ENCODE peak calls at places on chromosome 14, in four cellular contexts. One of them, this sample, is unnamed.

GRCh38 chr14:95023886-95024285 is 133.4 kb downstream of the DICER1 start:
- DNase-seq in lower lobe of right lung: no peak
- DNase-seq in transverse colon: no peak
- DNase-seq in AG04450: no peak
- DNase-seq in this sample: no peak

GRCh38 chr14:22794533-22794932 is 20.7 kb downstream of the SLC7A7 start:
- DNase-seq in lower lobe of right lung: no peak
- DNase-seq in transverse colon: peak
- DNase-seq in AG04450: no peak
- DNase-seq in this sample: no peak

GRCh38 chr14:74829238-74829637 is 46.7 kb downstream of the PROX2 start:
- DNase-seq in lower lobe of right lung: no peak
- DNase-seq in transverse colon: no peak
- DNase-seq in AG04450: no peak
- DNase-seq in this sample: no peak

GRCh38 chr14:61320806-61321384 is 484 bp upstream of the PRKCH start:
- DNase-seq in lower lobe of right lung: no peak
- DNase-seq in transverse colon: no peak
- DNase-seq in AG04450: no peak
- DNase-seq in this sample: no peak

GRCh38 chr14:45716506-45716905 is 463.5 kb upstream of the MIS18BP1 start:
- DNase-seq in lower lobe of right lung: no peak
- DNase-seq in transverse colon: no peak
- DNase-seq in AG04450: no peak
- DNase-seq in this sample: no peak

GRCh38 chr14:44029933-44030332 is 477.1 kb downstream of the FSCB start:
- DNase-seq in lower lobe of right lung: no peak
- DNase-seq in transverse colon: no peak
- DNase-seq in AG04450: no peak
- DNase-seq in this sample: no peak

GRCh38 chr14:34895277-34895676 is 20.1 kb upstream of the BAZ1A start:
- DNase-seq in lower lobe of right lung: no peak
- DNase-seq in transverse colon: no peak
- DNase-seq in AG04450: no peak
- DNase-seq in this sample: no peak

GRCh38 chr14:94049625-94050023 is 23.5 kb downstream of the OTUB2 start:
- DNase-seq in lower lobe of right lung: no peak
- DNase-seq in transverse colon: no peak
- DNase-seq in AG04450: no peak
- DNase-seq in this sample: no peak

GRCh38 chr14:76262591-76262990 is 110.9 kb downstream of the GPATCH2L start:
- DNase-seq in lower lobe of right lung: no peak
- DNase-seq in transverse colon: no peak
- DNase-seq in AG04450: no peak
- DNase-seq in this sample: no peak

GRCh38 chr14:35482994-35483515 is 50.9 kb upstream of the INSM2 start:
- DNase-seq in lower lobe of right lung: no peak
- DNase-seq in transverse colon: no peak
- DNase-seq in AG04450: no peak
- DNase-seq in this sample: no peak

GRCh38 chr14:67941456-67942018 is 122.0 kb downstream of the RAD51B start:
- DNase-seq in lower lobe of right lung: no peak
- DNase-seq in transverse colon: no peak
- DNase-seq in AG04450: no peak
- DNase-seq in this sample: no peak

GRCh38 chr14:58469309-58469708 is 41.8 kb downstream of the KIAA0586 start:
- DNase-seq in lower lobe of right lung: no peak
- DNase-seq in transverse colon: no peak
- DNase-seq in AG04450: no peak
- DNase-seq in this sample: no peak

GRCh38 chr14:69504775-69505174 is 20.2 kb downstream of the PLEKHD1 start:
- DNase-seq in lower lobe of right lung: no peak
- DNase-seq in transverse colon: no peak
- DNase-seq in AG04450: no peak
- DNase-seq in this sample: no peak

GRCh38 chr14:58243790-58244555 is 670 bp upstream of the PSMA3 start:
- DNase-seq in lower lobe of right lung: no peak
- DNase-seq in transverse colon: no peak
- DNase-seq in AG04450: no peak
- DNase-seq in this sample: no peak

GRCh38 chr14:42057176-42057575 is 450.5 kb downstream of the LRFN5 start:
- DNase-seq in lower lobe of right lung: no peak
- DNase-seq in transverse colon: no peak
- DNase-seq in AG04450: no peak
- DNase-seq in this sample: no peak

GRCh38 chr14:65238456-65238855 is 136.1 kb upstream of the MAX start:
- DNase-seq in lower lobe of right lung: no peak
- DNase-seq in transverse colon: no peak
- DNase-seq in AG04450: peak
- DNase-seq in this sample: no peak

GRCh38 chr14:65234752-65235361 is 132.5 kb upstream of the MAX start:
- DNase-seq in lower lobe of right lung: no peak
- DNase-seq in transverse colon: no peak
- DNase-seq in AG04450: no peak
- DNase-seq in this sample: no peak

GRCh38 chr14:65237956-65238355 is 135.6 kb upstream of the MAX start:
- DNase-seq in lower lobe of right lung: no peak
- DNase-seq in transverse colon: no peak
- DNase-seq in AG04450: no peak
- DNase-seq in this sample: no peak

GRCh38 chr14:65239143-65239672 is 136.9 kb upstream of the MAX start:
- DNase-seq in lower lobe of right lung: no peak
- DNase-seq in transverse colon: peak
- DNase-seq in AG04450: no peak
- DNase-seq in this sample: no peak

DNA sequence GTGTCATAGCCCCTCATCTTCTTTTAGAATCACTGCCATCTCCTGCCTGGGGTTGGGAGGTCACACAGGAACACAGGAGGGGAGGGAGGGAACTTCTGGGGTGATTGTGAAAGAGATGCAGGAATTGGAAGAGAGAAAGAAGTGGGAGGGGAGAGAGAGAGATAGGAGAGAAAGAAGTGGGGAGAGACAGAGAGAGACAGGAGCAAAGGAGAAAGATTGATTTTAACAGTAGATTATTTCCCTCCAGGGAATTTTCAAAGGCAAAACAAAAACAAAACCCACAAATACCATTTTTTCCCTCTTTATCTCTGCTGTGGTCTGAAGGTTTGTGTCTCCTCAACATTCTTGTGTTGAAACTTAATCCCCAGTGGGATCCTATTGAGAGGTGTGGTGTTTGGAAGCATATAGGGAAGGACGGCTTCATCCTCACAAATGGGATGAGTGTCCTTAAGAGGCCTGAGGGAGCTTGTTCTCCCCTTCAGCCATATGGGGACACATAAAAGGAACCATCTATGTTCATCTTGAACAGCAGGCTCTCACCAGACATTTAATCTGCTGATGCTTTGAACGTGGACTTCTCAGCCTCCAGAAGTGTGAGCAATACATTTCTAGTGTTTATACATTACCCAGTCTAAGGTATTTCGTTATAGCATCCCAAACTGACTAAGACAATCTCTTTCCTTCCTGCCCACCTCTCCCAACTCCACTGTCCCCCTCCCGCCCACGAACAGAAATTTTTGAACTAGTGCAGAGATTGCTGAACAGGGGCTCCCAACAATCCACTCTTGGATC is 134.9 kb upstream of the MAX start:
- DNase-seq in lower lobe of right lung: no peak
- DNase-seq in transverse colon: no peak
- DNase-seq in AG04450: no peak
- DNase-seq in this sample: no peak
- H3K27ac ChIP-seq in lower lobe of right lung: no peak
- H3K27ac ChIP-seq in transverse colon: no peak
- H3K27ac ChIP-seq in AG04450: peak
- H3K27ac ChIP-seq in this sample: no peak

DNA sequence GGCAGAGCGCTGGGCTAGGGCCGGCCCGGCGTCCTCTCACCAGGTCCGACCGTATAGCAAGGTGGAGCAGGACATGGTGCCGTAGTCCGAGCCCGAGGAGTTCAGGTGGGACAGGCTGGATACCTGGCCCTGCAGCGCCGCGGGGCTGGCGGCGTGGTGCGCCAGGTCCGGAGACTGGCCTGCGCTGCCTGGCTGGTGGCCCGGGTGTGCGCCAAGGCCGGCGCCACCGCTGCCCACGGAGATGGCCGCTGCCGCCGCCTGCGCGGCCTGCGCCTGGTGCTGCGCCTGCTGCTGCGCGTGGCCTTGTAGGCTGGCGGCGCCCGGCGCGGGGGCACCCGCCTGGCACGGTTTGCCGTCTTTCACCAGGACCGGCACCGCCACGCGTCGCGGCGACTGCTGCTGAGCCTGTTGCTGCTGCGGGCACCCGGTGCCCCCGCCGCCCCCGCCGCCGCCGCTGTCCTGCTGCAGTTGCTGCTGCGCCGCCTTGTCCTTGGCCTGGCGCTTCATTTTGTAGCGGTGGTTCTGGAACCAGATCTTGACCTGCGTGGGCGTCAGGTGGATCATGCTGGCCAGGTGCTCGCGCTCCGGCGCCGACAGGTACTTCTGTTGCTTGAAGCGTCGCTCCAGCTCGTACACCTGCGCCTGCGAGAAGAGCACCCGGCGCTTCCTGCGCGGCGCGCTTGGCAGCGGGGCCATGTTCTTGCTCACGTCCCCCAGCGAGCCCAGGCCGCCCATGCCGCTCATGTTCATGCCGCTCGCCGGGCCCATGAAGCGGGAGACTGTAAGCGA is 2.6 kb downstream of the NKX2-1 start:
- DNase-seq in lower lobe of right lung: peak
- DNase-seq in transverse colon: no peak
- DNase-seq in AG04450: no peak
- DNase-seq in this sample: no peak
- H3K4me3 ChIP-seq in lower lobe of right lung: peak
- H3K4me3 ChIP-seq in transverse colon: no peak
- H3K4me3 ChIP-seq in AG04450: no peak
- H3K4me3 ChIP-seq in this sample: no peak

GRCh38 chr14:104801284-104802119 is 601 bp downstream of the ZBTB42 start:
- DNase-seq in lower lobe of right lung: peak
- DNase-seq in transverse colon: peak
- DNase-seq in AG04450: no peak
- DNase-seq in this sample: no peak
- H3K27ac ChIP-seq in lower lobe of right lung: peak
- H3K27ac ChIP-seq in transverse colon: peak
- H3K27ac ChIP-seq in AG04450: no peak
- H3K27ac ChIP-seq in this sample: no peak

GRCh38 chr14:102591944-102592772 is at the start of gene RCOR1:
- DNase-seq in lower lobe of right lung: peak
- DNase-seq in transverse colon: peak
- DNase-seq in AG04450: peak
- DNase-seq in this sample: peak
- H3K4me3 ChIP-seq in lower lobe of right lung: peak
- H3K4me3 ChIP-seq in transverse colon: peak
- H3K4me3 ChIP-seq in AG04450: peak
- H3K4me3 ChIP-seq in this sample: peak

DNA sequence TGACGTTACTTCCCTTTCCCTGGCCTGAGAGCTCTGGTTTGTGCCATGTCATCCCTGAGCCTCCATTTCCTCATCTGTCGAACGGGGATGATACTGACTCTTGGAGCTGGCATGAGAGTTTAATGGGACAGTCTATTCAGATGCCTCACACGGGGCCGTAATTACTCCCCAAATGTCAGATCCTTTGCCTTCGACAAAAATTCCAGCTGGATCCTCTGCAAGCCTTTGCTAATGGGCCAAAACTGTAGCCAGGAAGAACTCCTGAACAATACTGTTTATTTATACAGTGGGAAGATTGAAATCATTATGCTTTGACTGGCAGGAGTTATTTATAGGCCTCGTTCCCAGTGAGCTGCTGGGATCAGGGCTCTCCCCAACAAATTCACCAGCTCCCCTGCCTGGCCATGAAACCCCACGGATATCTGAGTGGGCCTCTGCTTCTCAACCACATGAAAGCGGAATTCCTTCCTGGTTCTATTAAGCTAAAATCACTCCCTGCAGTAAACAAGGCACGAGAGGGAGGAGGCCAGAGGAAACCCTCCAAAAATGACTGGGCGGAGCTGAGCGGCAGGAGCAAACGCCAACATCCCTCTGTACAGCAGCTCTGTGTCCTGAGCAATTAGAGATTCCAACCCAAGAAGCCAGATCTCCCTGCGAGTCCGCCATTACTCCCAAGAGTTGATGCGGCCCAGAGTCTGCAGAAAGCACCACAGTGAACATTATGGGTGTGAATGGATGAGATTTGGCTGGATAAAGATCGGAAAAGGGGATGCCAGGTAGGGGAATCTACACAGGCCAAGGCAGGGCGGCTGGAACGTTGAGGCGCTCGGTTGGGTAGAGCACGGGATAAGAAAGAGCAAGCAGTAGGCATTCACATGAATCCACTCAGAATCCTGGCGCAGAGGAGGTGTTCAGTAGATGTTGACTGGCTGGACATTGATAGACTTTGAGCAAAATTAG is 326.1 kb downstream of the BCL11B start:
- DNase-seq in lower lobe of right lung: no peak
- DNase-seq in transverse colon: no peak
- DNase-seq in AG04450: no peak
- DNase-seq in this sample: no peak
- H3K27ac ChIP-seq in lower lobe of right lung: no peak
- H3K27ac ChIP-seq in transverse colon: no peak
- H3K27ac ChIP-seq in AG04450: no peak
- H3K27ac ChIP-seq in this sample: no peak

GRCh38 chr14:88212691-88213090 is 110.4 kb downstream of the KCNK10 start:
- DNase-seq in lower lobe of right lung: no peak
- DNase-seq in transverse colon: no peak
- DNase-seq in AG04450: no peak
- DNase-seq in this sample: no peak

GRCh38 chr14:88204221-88204620 is 118.8 kb downstream of the KCNK10 start:
- DNase-seq in lower lobe of right lung: no peak
- DNase-seq in transverse colon: peak
- DNase-seq in AG04450: no peak
- DNase-seq in this sample: no peak

GRCh38 chr14:88210426-88210825 is 112.6 kb downstream of the KCNK10 start:
- DNase-seq in lower lobe of right lung: no peak
- DNase-seq in transverse colon: no peak
- DNase-seq in AG04450: no peak
- DNase-seq in this sample: no peak

GRCh38 chr14:88208858-88209257 is 114.2 kb downstream of the KCNK10 start:
- DNase-seq in lower lobe of right lung: no peak
- DNase-seq in transverse colon: no peak
- DNase-seq in AG04450: no peak
- DNase-seq in this sample: no peak

DNA sequence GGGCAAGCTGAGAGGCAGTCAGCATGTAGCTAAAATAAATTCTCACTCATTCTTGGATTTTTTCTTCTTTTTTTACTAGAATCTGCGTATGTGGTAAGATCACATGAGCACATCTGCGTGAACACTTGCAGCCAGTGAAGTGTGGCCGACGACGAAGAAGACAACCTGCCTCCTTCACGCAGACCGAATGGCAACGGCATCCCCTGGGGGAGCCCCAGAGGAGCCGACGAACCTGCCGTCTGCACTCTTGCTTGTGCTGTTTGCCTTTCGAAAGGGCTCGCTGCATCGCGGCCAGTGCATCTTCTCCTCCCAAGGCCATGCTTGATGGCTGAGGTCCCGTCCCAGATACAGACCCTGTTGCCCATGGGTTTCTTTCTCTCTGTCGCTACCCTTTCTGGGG is 113.8 kb downstream of the KCNK10 start:
- DNase-seq in lower lobe of right lung: no peak
- DNase-seq in transverse colon: no peak
- DNase-seq in AG04450: no peak
- DNase-seq in this sample: no peak
- H3K4me3 ChIP-seq in lower lobe of right lung: no peak
- H3K4me3 ChIP-seq in transverse colon: no peak
- H3K4me3 ChIP-seq in AG04450: no peak
- H3K4me3 ChIP-seq in this sample: no peak

GRCh38 chr14:64082837-64083236 is 211.3 kb downstream of the ESR2 start:
- DNase-seq in lower lobe of right lung: no peak
- DNase-seq in transverse colon: no peak
- DNase-seq in AG04450: no peak
- DNase-seq in this sample: no peak
- H3K27ac ChIP-seq in lower lobe of right lung: peak
- H3K27ac ChIP-seq in transverse colon: no peak
- H3K27ac ChIP-seq in AG04450: no peak
- H3K27ac ChIP-seq in this sample: no peak

This sample was measured in iPS DF 6.9.